ENCODE peak calls at places on chromosomes 12 and 14, in four cellular contexts. C is K562, F is HCT116, M is HepG2. Y is an unnamed sample. For H3K27me3, the result is how much of the 10 kb centered on the place peaks cover.

GRCh38 chr14:106268013-106268727 is 741.8 kb downstream of the TMEM121 start:
- DNase-seq in C (peak), F (no peak), M (no peak), Y (no peak)

GRCh38 chr14:104708606-104709268 is 15.3 kb upstream of the ADSS1 start:
- DNase-seq in C (peak), F (no peak), M (peak), Y (no peak)

GRCh38 chr12:101670007-101670671 is 27.3 kb upstream of the CHPT1 start:
- DNase-seq in C (peak), F (peak), M (peak), Y (no peak)

GRCh38 chr14:69268763-69269162 is 8.8 kb downstream of the GALNT16 start:
- DNase-seq in C (no peak), F (no peak), M (no peak), Y (no peak)

GRCh38 chr14:94505641-94506040 is 3.6 kb downstream of the SERPINA12 start:
- DNase-seq in C (no peak), F (no peak), M (no peak), Y (no peak)

GRCh38 chr12:104669057-104669770 is 212.5 kb downstream of the CHST11 start:
- DNase-seq in C (no peak), F (no peak), M (no peak), Y (no peak)

GRCh38 chr14:21102472-21103164 is 1.8 kb downstream of the TMEM253 start:
- DNase-seq in C (peak), F (no peak), M (no peak), Y (no peak)

GRCh38 chr14:105468621-105469241 is 5.9 kb upstream of the CRIP2 start:
- DNase-seq in C (no peak), F (no peak), M (no peak), Y (no peak)

GRCh38 chr12:122830517-122831214 is 4.6 kb upstream of the HIP1R start:
- DNase-seq in C (peak), F (peak), M (no peak), Y (no peak)

GRCh38 chr14:99175331-99176155 is 96.5 kb downstream of the BCL11B start:
- DNase-seq in C (no peak), F (no peak), M (no peak), Y (no peak)

GRCh38 chr14:55807059-55807499 is 227.1 kb downstream of the KTN1 start:
- DNase-seq in C (peak), F (peak), M (peak), Y (no peak)

GRCh38 chr12:114257687-114258086 is 148.3 kb downstream of the TBX5 start:
- DNase-seq in C (no peak), F (no peak), M (no peak), Y (no peak)

GRCh38 chr12:113316155-113316554 is 18.8 kb downstream of the SLC8B1 start:
- DNase-seq in C (no peak), F (no peak), M (no peak), Y (no peak)

GRCh38 chr12:122366685-122367475 is 55.6 kb downstream of the CLIP1 start:
- DNase-seq in C (peak), F (peak), M (peak), Y (peak)

GRCh38 chr12:14775652-14776020 is 27.6 kb downstream of the WBP11 start:
- DNase-seq in C (no peak), F (no peak), M (no peak), Y (no peak)

GRCh38 chr12:54173906-54174471 is 14.8 kb downstream of the SMUG1 start:
- DNase-seq in C (no peak), F (no peak), M (no peak), Y (no peak)

GRCh38 chr12:49515266-49515665 is 23.6 kb upstream of the KCNH3 start:
- DNase-seq in C (no peak), F (no peak), M (no peak), Y (peak)

GRCh38 chr12:98725481-98726247 is 80.6 kb downstream of the APAF1 start:
- DNase-seq in C (no peak), F (peak), M (peak), Y (no peak)

GRCh38 chr12:30064906-30065305 is 281.2 kb upstream of the TMTC1 start:
- DNase-seq in C (no peak), F (no peak), M (no peak), Y (no peak)

GRCh38 chr14:33432407-33433023 is 493.8 kb downstream of the NPAS3 start:
- DNase-seq in C (no peak), F (no peak), M (peak), Y (no peak)

GRCh38 chr14:60944206-60944605 is 36.7 kb downstream of the TRMT5 start:
- DNase-seq in C (no peak), F (no peak), M (no peak), Y (no peak)

DNA sequence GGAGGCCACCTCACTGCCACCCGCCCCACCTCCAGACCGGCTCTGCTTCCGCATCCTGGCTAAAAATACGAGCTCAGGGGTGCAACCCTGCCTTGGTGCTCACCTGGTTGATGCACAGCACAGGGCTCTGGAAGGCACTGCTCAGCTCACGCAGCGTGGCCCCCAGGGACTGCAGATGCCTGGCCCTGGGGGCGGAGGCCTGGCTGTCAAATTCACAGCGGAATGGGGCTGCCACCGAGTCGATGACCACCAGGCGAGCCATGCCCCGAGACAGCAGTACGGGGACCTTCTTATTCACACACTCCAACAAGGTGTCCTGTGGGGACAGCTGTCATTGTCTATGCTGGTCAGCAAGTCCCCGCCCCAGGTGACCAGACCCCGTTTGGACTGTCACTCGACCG is 16.0 kb downstream of the XRCC3 start:
- DNase-seq in C (no peak), F (no peak), M (no peak), Y (no peak)
- TF ChIP-seq TCF7L2 in C (no peak), F (no peak), M (no peak), Y (no peak)

DNA sequence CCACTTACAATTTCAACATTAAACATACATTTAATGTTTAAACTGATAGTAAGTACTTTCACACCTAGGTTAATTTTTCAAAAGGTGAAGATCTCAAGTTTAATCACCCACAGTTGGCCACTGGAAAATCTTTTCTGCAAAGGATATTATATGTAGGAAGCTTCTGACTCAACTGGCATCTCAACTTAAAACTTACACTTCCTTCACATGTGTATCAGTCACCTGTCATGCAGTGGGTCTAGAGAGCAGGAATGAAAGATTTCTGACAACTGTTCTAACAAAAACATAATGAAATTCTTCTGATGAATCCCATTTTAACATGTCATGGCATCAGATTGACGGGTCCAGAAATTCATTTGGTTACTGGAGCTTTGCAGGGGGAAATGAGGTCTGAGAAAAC is 192.8 kb downstream of the KLHL28 start:
- DNase-seq in C (no peak), F (no peak), M (no peak), Y (no peak)
- TF ChIP-seq REST in C (no peak), F (no peak), M (no peak), Y (no peak)

GRCh38 chr14:36663404-36664321 is 2.0 kb downstream of the PAX9 start:
- DNase-seq in C (no peak), F (no peak), M (no peak), Y (no peak)

GRCh38 chr14:36662543-36663403 is 1.1 kb downstream of the PAX9 start:
- DNase-seq in C (peak), F (no peak), M (no peak), Y (no peak)

GRCh38 chr14:36666416-36667206 is 5.0 kb downstream of the PAX9 start:
- DNase-seq in C (no peak), F (no peak), M (no peak), Y (no peak)

GRCh38 chr14:36665887-36666415 is 4.3 kb downstream of the PAX9 start:
- DNase-seq in C (no peak), F (no peak), M (no peak), Y (no peak)

GRCh38 chr14:36664322-36665193 is 2.9 kb downstream of the PAX9 start:
- DNase-seq in C (no peak), F (no peak), M (no peak), Y (no peak)
- H3K27me3 ChIP-seq in C (under half), F (under half), M (half or more), Y (under half)

DNA sequence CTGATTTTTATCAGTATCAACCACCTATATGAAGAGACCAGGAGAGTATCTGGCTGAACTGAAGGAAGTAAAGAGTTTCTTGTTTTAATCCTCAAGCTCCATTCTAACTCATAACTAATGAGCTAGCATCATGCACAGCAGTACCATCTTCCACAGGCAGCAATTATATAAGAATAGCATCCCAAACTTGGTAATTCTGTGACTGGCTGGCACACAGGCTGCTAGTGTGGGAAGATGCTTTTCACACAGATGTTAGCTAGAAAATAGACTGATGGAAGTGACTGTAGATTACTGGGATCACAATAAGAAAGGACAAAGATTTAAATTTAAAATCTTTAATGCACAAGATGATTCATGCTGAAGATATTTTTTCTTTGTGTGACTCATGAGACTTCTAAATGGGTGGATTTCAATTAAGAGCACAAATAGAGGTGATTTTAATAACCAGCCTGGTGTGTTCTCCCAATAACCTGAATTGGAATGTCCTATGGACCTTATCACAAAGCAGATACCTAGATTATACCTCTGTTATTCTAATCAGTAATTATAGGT is 417.7 kb upstream of the ATXN7L3B start:
- DNase-seq in C (no peak), F (no peak), M (no peak), Y (no peak)
- TF ChIP-seq TCF7L2 in C (no peak), F (no peak), M (no peak), Y (no peak)

GRCh38 chr12:91885851-91886250 is 259.8 kb downstream of the BTG1 start:
- DNase-seq in C (no peak), F (no peak), M (no peak), Y (no peak)

GRCh38 chr12:91884216-91884615 is 261.4 kb downstream of the BTG1 start:
- DNase-seq in C (no peak), F (no peak), M (no peak), Y (no peak)

GRCh38 chr12:91887957-91888356 is 257.7 kb downstream of the BTG1 start:
- DNase-seq in C (no peak), F (no peak), M (no peak), Y (no peak)

GRCh38 chr12:91882910-91883309 is 262.7 kb downstream of the BTG1 start:
- DNase-seq in C (no peak), F (no peak), M (no peak), Y (no peak)

GRCh38 chr12:91883811-91884210 is 261.8 kb downstream of the BTG1 start:
- DNase-seq in C (no peak), F (no peak), M (no peak), Y (no peak)
- TF ChIP-seq REST in C (no peak), F (no peak), M (no peak), Y (no peak)

GRCh38 chr12:52946334-52946733 is 2.6 kb upstream of the KRT18 start:
- DNase-seq in C (no peak), F (no peak), M (no peak), Y (no peak)

GRCh38 chr12:52946797-52947547 is 1.9 kb upstream of the KRT18 start:
- DNase-seq in C (peak), F (no peak), M (peak), Y (no peak)

GRCh38 chr12:52944683-52945388 is 4.1 kb upstream of the KRT18 start:
- DNase-seq in C (no peak), F (no peak), M (no peak), Y (no peak)

GRCh38 chr12:52947738-52948423 is 1.0 kb upstream of the KRT18 start:
- DNase-seq in C (peak), F (no peak), M (no peak), Y (no peak)

DNA sequence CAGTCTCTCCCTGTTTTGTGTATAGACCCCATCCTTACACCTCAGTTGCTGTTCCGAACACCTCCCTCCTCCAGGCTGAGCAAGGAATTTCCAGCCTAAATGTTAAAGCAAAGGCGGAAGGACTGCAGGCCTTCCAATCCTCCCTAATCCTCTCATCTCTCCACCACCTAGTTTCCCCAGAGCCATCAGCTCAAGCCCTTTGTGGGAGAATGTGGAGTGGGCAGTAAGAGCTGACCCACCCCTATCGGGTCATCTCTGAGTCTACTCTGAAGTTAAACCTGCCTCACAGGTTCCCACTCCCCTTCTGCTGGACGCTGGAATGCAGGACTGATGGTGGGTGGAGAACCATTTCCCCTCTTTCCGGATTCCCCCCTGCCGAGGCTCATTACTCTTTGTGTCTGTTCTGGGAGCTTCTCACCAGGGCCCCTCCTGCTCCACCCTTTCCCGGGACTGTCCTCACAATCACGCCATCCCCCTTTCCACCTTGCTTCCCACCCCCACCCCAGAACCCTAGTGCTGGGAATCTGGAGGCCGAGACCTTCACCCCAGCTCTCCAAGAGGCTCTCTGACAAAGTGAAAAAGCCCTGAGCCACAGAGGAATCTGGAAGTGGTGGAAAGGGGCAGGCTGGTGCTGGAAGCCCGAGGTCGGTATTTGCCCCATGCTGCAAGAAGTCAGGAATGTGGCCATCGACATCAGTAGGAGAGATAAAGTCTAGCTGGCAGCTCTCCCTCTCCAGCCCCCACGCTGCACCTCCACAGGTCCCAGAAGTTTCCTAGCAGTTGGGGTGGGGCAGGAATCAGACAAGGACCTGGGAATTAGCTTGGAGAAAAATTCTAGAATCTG is 3.3 kb upstream of the KRT18 start:
- DNase-seq in C (no peak), F (no peak), M (peak), Y (no peak)
- H3K27me3 ChIP-seq in C (under half), F (under half), M (under half), Y (under half)

DNA sequence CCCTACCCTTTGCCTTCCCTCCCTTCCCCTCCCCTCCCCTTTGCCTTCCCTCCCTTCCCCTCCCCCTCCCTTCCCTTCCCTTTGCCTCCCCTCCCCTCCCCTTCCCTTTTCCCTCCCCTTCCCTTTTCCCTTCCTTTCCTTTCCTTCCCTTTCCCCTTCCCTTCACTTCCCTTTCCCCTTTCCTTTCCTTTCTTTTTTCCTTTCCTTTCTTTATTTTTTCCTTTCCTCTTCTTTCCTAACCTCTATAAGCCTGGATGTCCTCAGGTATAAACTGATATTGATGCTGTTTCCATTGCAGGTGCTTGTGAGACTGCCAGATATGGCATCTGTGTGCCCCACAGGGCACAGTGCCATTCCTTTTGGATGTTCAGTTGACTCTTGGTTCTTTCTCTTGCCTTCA is 163.2 kb downstream of the ESRRB start:
- DNase-seq in C (no peak), F (no peak), M (no peak), Y (no peak)
- TF ChIP-seq TCF7L2 in C (no peak), F (no peak), M (no peak), Y (no peak)

GRCh38 chr12:46433829-46434228 is 61.3 kb upstream of the SLC38A2 start:
- DNase-seq in C (no peak), F (peak), M (no peak), Y (no peak)

GRCh38 chr12:46432325-46432724 is 59.8 kb upstream of the SLC38A2 start:
- DNase-seq in C (no peak), F (no peak), M (no peak), Y (peak)

GRCh38 chr12:46435625-46436024 is 63.1 kb upstream of the SLC38A2 start:
- DNase-seq in C (no peak), F (no peak), M (no peak), Y (no peak)

DNA sequence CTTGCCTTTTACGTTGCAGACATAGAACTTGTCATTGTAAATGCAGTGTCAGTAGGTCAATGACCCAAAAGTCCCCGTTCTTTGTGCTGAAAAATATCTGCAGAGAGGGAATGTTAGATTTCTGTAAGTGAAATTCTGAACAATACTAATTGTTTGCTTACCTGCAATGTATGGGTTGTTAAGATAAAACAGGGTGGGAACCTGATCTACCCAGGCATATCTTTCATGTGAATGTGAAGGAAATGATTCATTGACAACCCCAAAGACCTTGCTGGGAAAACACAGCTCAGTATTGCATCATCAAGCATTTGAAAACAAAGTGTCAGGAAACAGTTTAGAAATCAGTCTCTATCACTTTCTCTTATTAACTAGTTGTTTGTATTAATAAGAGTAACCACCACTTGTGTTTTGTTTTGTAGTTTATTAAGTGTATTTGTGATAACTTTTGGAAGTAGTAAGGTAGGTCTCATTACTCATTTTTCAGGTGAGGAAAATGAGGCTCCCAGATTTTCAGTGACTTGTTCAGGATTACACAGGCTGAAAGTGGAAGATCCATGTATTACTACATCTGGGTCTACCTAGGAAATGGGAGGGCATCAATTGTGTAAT is 57.9 kb upstream of the SLC38A2 start:
- DNase-seq in C (peak), F (peak), M (peak), Y (peak)
- TF ChIP-seq REST in C (no peak), F (no peak), M (no peak), Y (no peak)

GRCh38 chr14:73789996-73790581 is 61.5 kb upstream of the PTGR2 start:
- DNase-seq in C (no peak), F (no peak), M (no peak), Y (no peak)

GRCh38 chr14:73788871-73789590 is 62.6 kb upstream of the PTGR2 start:
- DNase-seq in C (no peak), F (no peak), M (no peak), Y (no peak)

GRCh38 chr14:73795466-73795865 is 56.2 kb upstream of the PTGR2 start:
- DNase-seq in C (no peak), F (no peak), M (no peak), Y (no peak)

GRCh38 chr14:73795974-73796373 is 55.7 kb upstream of the PTGR2 start:
- DNase-seq in C (no peak), F (peak), M (peak), Y (no peak)

GRCh38 chr14:73792476-73792875 is 59.2 kb upstream of the PTGR2 start:
- DNase-seq in C (no peak), F (no peak), M (no peak), Y (no peak)
- H3K27me3 ChIP-seq in C (under half), F (under half), M (under half), Y (under half)

Y was measured in Panc1.